ENCODE peak calls at places on chromosomes 2 and 18, in eight cellular contexts. W is Panc1, B is upper lobe of right lung, H is neural progenitor cell, E is uterus, F is Peyer's patch, S is right atrium auricular region, O is fibroblast of lung. A is an unnamed sample.

GRCh38 chr18:35464731-35465728 is 32.7 kb downstream of the INO80C start:
- DNase-seq in H (no peak), W (no peak), O (no peak), S (no peak), B (no peak), E (no peak), F (no peak), A (no peak)

GRCh38 chr2:205012961-205013360 is 467.7 kb downstream of the PARD3B start:
- DNase-seq in W (no peak), O (no peak), F (no peak), S (no peak), E (peak; percentile 23), B (no peak), H (no peak), A (no peak)

GRCh38 chr2:73112026-73112912 is 479 bp downstream of the RAB11FIP5 start:
- DNase-seq in B (peak; percentile 71), O (peak; percentile 39), S (no peak), H (peak; percentile 79), W (no peak), E (peak; percentile 28), F (peak; percentile 54), A (peak; percentile 32)

GRCh38 chr18:12236934-12237832 is 17.0 kb upstream of the CIDEA start:
- DNase-seq in F (peak; percentile 83), O (peak; percentile 53), S (peak; percentile 77), B (peak; percentile 89), W (peak; percentile 13), H (peak; percentile 83), E (peak; percentile 65), A (peak; percentile 84)

GRCh38 chr2:197866449-197866848 is 62.1 kb downstream of the PLCL1 start:
- DNase-seq in F (no peak), W (no peak), S (no peak), O (no peak), H (no peak), E (no peak), B (no peak), A (no peak)

GRCh38 chr2:121774216-121774615 is 18.8 kb downstream of the TSN start:
- DNase-seq in F (no peak), W (no peak), O (no peak), H (no peak), B (no peak), E (no peak), S (no peak), A (no peak)

GRCh38 chr2:120620025-120620793 is 115.5 kb upstream of the GLI2 start:
- DNase-seq in E (no peak), W (no peak), O (peak; percentile 66), F (no peak), B (no peak), H (no peak), S (no peak), A (no peak)

GRCh38 chr2:168159754-168160585 is 87.4 kb downstream of the STK39 start:
- DNase-seq in E (peak; percentile 44), W (no peak), H (no peak), B (no peak), O (no peak), S (no peak), F (no peak), A (no peak)

GRCh38 chr2:149329470-149330126 is 789 bp upstream of the LYPD6 start:
- DNase-seq in O (peak; percentile 58), H (peak; percentile 79), F (peak; percentile 58), E (no peak), W (no peak), S (peak; percentile 59), B (peak; percentile 65), A (peak; percentile 23)

GRCh38 chr2:147756103-147756502 is 88.7 kb upstream of the ACVR2A start:
- DNase-seq in H (peak; percentile 4), F (no peak), B (no peak), E (no peak), W (no peak), O (no peak), S (no peak), A (no peak)

GRCh38 chr2:78397198-78397597 is 628.3 kb upstream of the REG3G start:
- DNase-seq in F (no peak), H (no peak), W (no peak), B (no peak), O (no peak), S (no peak), E (no peak), A (no peak)
- H3K9me3 ChIP-seq in F (no peaks in the 10 kb centered on the region), H (no peaks in the 10 kb centered on the region), W (no peaks in the 10 kb centered on the region), B (no peaks in the 10 kb centered on the region), O (no peaks in the 10 kb centered on the region), S (peaks cover 10% of the 10 kb centered on the region), E (no peaks in the 10 kb centered on the region), A (no peaks in the 10 kb centered on the region)

DNA sequence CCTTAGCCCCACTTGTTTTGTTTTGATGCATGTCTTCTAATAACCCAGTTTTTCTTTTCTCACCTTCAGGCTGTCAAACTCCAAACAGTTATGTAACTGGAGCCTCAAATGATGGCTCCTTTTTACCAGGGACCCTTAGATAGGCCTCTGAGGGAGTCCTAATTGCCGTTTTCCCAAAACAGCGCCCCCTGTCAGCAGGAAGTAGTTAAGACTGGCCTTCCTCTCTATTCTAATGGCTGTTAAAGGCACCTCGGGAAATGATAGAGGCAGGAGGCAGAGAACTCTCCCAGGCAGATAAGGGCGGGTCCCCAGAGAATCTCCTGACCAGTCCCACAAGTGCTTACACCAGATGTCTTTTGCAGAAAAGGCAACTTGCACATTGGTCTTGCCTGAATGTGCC is 123.2 kb downstream of the KCNS3 start:
- DNase-seq in B (no peak), S (no peak), H (peak; percentile 3), W (no peak), O (no peak), F (no peak), E (no peak), A (no peak)
- TF ChIP-seq CTCF in B (no peak), S (no peak), H (peak; percentile 45), W (peak; percentile 10), O (no peak), F (no peak), E (no peak), A (no peak)

GRCh38 chr2:186588421-186588820 is 1.4 kb upstream of the ITGAV start:
- DNase-seq in W (no peak), E (no peak), H (no peak), S (no peak), O (no peak), F (no peak), B (no peak), A (no peak)

GRCh38 chr2:186588940-186589732 is 720 bp upstream of the ITGAV start:
- DNase-seq in E (no peak), W (no peak), B (no peak), S (no peak), H (peak; percentile 47), O (peak; percentile 45), F (no peak), A (no peak)

GRCh38 chr2:186589733-186590537 is at the start of gene ITGAV:
- DNase-seq in H (peak; percentile 94), B (peak; percentile 98), O (peak; percentile 90), E (peak; percentile 88), S (peak; percentile 92), W (no peak), F (peak; percentile 96), A (peak; percentile 91)

GRCh38 chr2:186592137-186592875 is 2.5 kb downstream of the ITGAV start:
- DNase-seq in S (no peak), O (no peak), F (no peak), B (no peak), W (no peak), H (no peak), E (no peak), A (no peak)

DNA sequence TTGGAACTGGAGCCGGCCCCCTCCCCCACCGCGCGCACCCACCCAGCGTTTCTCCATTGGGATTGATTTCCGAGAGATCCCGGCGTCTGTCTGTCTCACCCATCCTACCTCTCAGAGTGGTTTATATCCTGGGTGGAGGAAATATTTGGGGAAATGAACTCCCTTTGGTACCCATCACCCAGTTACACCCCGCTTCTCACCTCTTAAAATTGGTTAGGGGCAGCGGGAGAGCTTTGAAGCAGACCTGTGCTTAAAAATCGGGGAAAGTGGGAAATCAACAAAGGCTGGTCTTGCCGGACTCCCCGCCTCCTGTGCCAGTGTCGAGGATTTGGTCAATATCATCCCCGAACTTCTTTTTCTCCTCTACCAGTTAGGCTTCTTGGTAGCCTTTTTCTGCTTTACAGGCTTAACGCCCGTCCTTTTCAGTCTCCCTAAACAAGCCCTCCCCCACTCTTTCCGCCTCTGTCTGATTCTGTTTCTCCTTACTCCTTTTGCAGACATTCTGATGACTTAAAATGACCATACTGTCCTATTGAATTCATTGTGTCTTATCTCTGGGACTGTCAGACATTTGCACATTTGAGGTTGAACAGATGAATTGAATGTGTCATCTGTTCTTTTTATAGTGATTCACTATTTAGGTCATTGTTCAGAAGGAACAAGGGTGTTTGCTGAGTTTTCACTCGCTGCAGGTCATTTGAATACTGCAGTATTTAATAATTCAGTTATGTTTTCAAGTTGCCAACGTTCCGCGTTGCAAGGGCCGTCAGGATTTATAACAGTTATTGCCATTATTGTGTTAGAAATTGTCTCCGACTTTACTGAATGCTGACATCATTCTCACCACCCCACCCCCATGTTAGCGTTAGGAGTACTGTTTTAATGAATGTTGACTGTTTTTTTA is 934 bp downstream of the ITGAV start:
- DNase-seq in W (no peak), E (no peak), H (peak; percentile 54), S (no peak), F (no peak), O (peak; percentile 57), B (no peak), A (no peak)
- H3K4me1 ChIP-seq in W (peaks cover 43% of the 10 kb centered on the region), E (no peaks in the 10 kb centered on the region), H (peaks cover 44% of the 10 kb centered on the region), S (peaks cover 54% of the 10 kb centered on the region), F (peaks cover 4% of the 10 kb centered on the region), O (peaks cover 7% of the 10 kb centered on the region), B (peaks cover 42% of the 10 kb centered on the region), A (peaks cover 28% of the 10 kb centered on the region)

GRCh38 chr18:80022613-80023012 is 11.6 kb upstream of the RBFA start:
- DNase-seq in E (no peak), O (peak; percentile 50), W (no peak), H (peak; percentile 34), B (no peak), S (no peak), F (no peak), A (no peak)
- H3K9me3 ChIP-seq in E (peaks cover 78% of the 10 kb centered on the region), O (no peaks in the 10 kb centered on the region), W (peaks cover 41% of the 10 kb centered on the region), H (peaks cover 43% of the 10 kb centered on the region), B (peaks cover 64% of the 10 kb centered on the region), S (peaks cover 88% of the 10 kb centered on the region), F (no peaks in the 10 kb centered on the region), A (peaks cover 81% of the 10 kb centered on the region)

GRCh38 chr2:208254871-208255556 is at the start of gene IDH1:
- DNase-seq in B (peak; percentile 98), F (peak; percentile 99), S (peak; percentile 97), O (peak; percentile 92), E (peak; percentile 97), W (peak; percentile 71), H (peak; percentile 98), A (peak; percentile 98)
- TF ChIP-seq CTCF in B (peak; percentile 60), F (peak; percentile 70), S (peak; percentile 29), O (peak; percentile 30), E (peak; percentile 23), W (peak; percentile 85), H (peak; percentile 72), A (no peak)